ENCODE peak calls at places on chromosomes 3 and 15, in ten cellular contexts. One of them, this sample, is unnamed.

GRCh38 chr3:124663690-124664089 is 66.6 kb upstream of the UMPS start:
- DNase-seq in cardiac muscle cell: no peak
- DNase-seq in thoracic aorta: no peak
- DNase-seq in type B pancreatic cell: no peak
- DNase-seq in HTR-8/SVneo: no peak
- DNase-seq in cerebellar nuclear complex: no peak
- DNase-seq in CD8-positive, alpha-beta memory T cell: no peak
- DNase-seq in effector memory CD8-positive, alpha-beta T cell: no peak
- DNase-seq in cardiac fibroblast: peak
- DNase-seq in hippocampal formation: no peak
- DNase-seq in this sample: no peak

GRCh38 chr3:1870738-1871137 is 227.9 kb upstream of the CNTN4 start:
- DNase-seq in hippocampal formation: no peak
- DNase-seq in effector memory CD8-positive, alpha-beta T cell: no peak
- DNase-seq in type B pancreatic cell: no peak
- DNase-seq in HTR-8/SVneo: no peak
- DNase-seq in cardiac fibroblast: no peak
- DNase-seq in cerebellar nuclear complex: no peak
- DNase-seq in CD8-positive, alpha-beta memory T cell: no peak
- DNase-seq in thoracic aorta: no peak
- DNase-seq in cardiac muscle cell: no peak
- DNase-seq in this sample: no peak

GRCh38 chr3:64321747-64322146 is 96.5 kb upstream of the PRICKLE2 start:
- DNase-seq in thoracic aorta: no peak
- DNase-seq in cerebellar nuclear complex: no peak
- DNase-seq in cardiac muscle cell: peak
- DNase-seq in hippocampal formation: no peak
- DNase-seq in type B pancreatic cell: no peak
- DNase-seq in cardiac fibroblast: peak
- DNase-seq in CD8-positive, alpha-beta memory T cell: no peak
- DNase-seq in HTR-8/SVneo: peak
- DNase-seq in effector memory CD8-positive, alpha-beta T cell: no peak
- DNase-seq in this sample: no peak

GRCh38 chr3:156691920-156692319 is 17.5 kb downstream of the TIPARP start:
- DNase-seq in HTR-8/SVneo: peak
- DNase-seq in type B pancreatic cell: no peak
- DNase-seq in hippocampal formation: no peak
- DNase-seq in cerebellar nuclear complex: no peak
- DNase-seq in thoracic aorta: no peak
- DNase-seq in cardiac muscle cell: no peak
- DNase-seq in CD8-positive, alpha-beta memory T cell: no peak
- DNase-seq in cardiac fibroblast: peak
- DNase-seq in effector memory CD8-positive, alpha-beta T cell: no peak
- DNase-seq in this sample: no peak

GRCh38 chr15:77790481-77790880 is 157.8 kb upstream of the LINGO1 start:
- DNase-seq in type B pancreatic cell: no peak
- DNase-seq in cardiac muscle cell: no peak
- DNase-seq in thoracic aorta: no peak
- DNase-seq in HTR-8/SVneo: no peak
- DNase-seq in cardiac fibroblast: no peak
- DNase-seq in CD8-positive, alpha-beta memory T cell: no peak
- DNase-seq in hippocampal formation: no peak
- DNase-seq in effector memory CD8-positive, alpha-beta T cell: no peak
- DNase-seq in cerebellar nuclear complex: no peak
- DNase-seq in this sample: no peak

GRCh38 chr15:31357148-31357547 is 30.5 kb downstream of the KLF13 start:
- DNase-seq in hippocampal formation: no peak
- DNase-seq in effector memory CD8-positive, alpha-beta T cell: no peak
- DNase-seq in cardiac muscle cell: no peak
- DNase-seq in thoracic aorta: no peak
- DNase-seq in cerebellar nuclear complex: no peak
- DNase-seq in CD8-positive, alpha-beta memory T cell: no peak
- DNase-seq in type B pancreatic cell: no peak
- DNase-seq in cardiac fibroblast: no peak
- DNase-seq in HTR-8/SVneo: no peak
- DNase-seq in this sample: no peak

GRCh38 chr15:65033659-65034269 is 4.3 kb upstream of the MTFMT start:
- DNase-seq in HTR-8/SVneo: no peak
- DNase-seq in type B pancreatic cell: no peak
- DNase-seq in cardiac fibroblast: peak
- DNase-seq in CD8-positive, alpha-beta memory T cell: peak
- DNase-seq in cerebellar nuclear complex: no peak
- DNase-seq in effector memory CD8-positive, alpha-beta T cell: no peak
- DNase-seq in hippocampal formation: peak
- DNase-seq in cardiac muscle cell: no peak
- DNase-seq in thoracic aorta: no peak
- DNase-seq in this sample: peak

GRCh38 chr3:157533298-157533870 is 30.2 kb upstream of the VEPH1 start:
- DNase-seq in effector memory CD8-positive, alpha-beta T cell: no peak
- DNase-seq in cardiac fibroblast: peak
- DNase-seq in thoracic aorta: no peak
- DNase-seq in type B pancreatic cell: no peak
- DNase-seq in CD8-positive, alpha-beta memory T cell: no peak
- DNase-seq in cerebellar nuclear complex: no peak
- DNase-seq in cardiac muscle cell: no peak
- DNase-seq in HTR-8/SVneo: peak
- DNase-seq in hippocampal formation: no peak
- DNase-seq in this sample: no peak

GRCh38 chr3:20054549-20054987 is 14.3 kb downstream of the KAT2B start:
- DNase-seq in hippocampal formation: no peak
- DNase-seq in cerebellar nuclear complex: no peak
- DNase-seq in CD8-positive, alpha-beta memory T cell: peak
- DNase-seq in cardiac muscle cell: no peak
- DNase-seq in thoracic aorta: peak
- DNase-seq in HTR-8/SVneo: peak
- DNase-seq in cardiac fibroblast: peak
- DNase-seq in effector memory CD8-positive, alpha-beta T cell: peak
- DNase-seq in type B pancreatic cell: no peak
- DNase-seq in this sample: no peak

GRCh38 chr3:52350981-52351761 is 35.1 kb downstream of the DNAH1 start:
- DNase-seq in hippocampal formation: no peak
- DNase-seq in HTR-8/SVneo: no peak
- DNase-seq in cerebellar nuclear complex: no peak
- DNase-seq in CD8-positive, alpha-beta memory T cell: no peak
- DNase-seq in type B pancreatic cell: no peak
- DNase-seq in thoracic aorta: no peak
- DNase-seq in cardiac fibroblast: no peak
- DNase-seq in effector memory CD8-positive, alpha-beta T cell: no peak
- DNase-seq in cardiac muscle cell: no peak
- DNase-seq in this sample: no peak

GRCh38 chr15:50164458-50164857 is 17.5 kb upstream of the SLC27A2 start:
- DNase-seq in cerebellar nuclear complex: no peak
- DNase-seq in hippocampal formation: no peak
- DNase-seq in thoracic aorta: no peak
- DNase-seq in type B pancreatic cell: no peak
- DNase-seq in effector memory CD8-positive, alpha-beta T cell: no peak
- DNase-seq in cardiac fibroblast: peak
- DNase-seq in CD8-positive, alpha-beta memory T cell: no peak
- DNase-seq in cardiac muscle cell: no peak
- DNase-seq in HTR-8/SVneo: no peak
- DNase-seq in this sample: no peak

GRCh38 chr3:41120461-41120860 is 78.8 kb upstream of the CTNNB1 start:
- DNase-seq in hippocampal formation: peak
- DNase-seq in cardiac fibroblast: no peak
- DNase-seq in cerebellar nuclear complex: no peak
- DNase-seq in HTR-8/SVneo: no peak
- DNase-seq in effector memory CD8-positive, alpha-beta T cell: no peak
- DNase-seq in thoracic aorta: no peak
- DNase-seq in type B pancreatic cell: no peak
- DNase-seq in cardiac muscle cell: peak
- DNase-seq in CD8-positive, alpha-beta memory T cell: no peak
- DNase-seq in this sample: no peak

GRCh38 chr3:46863261-46863782 is at the start of gene MYL3:
- DNase-seq in hippocampal formation: no peak
- DNase-seq in cerebellar nuclear complex: no peak
- DNase-seq in type B pancreatic cell: no peak
- DNase-seq in CD8-positive, alpha-beta memory T cell: no peak
- DNase-seq in cardiac fibroblast: no peak
- DNase-seq in effector memory CD8-positive, alpha-beta T cell: no peak
- DNase-seq in HTR-8/SVneo: no peak
- DNase-seq in cardiac muscle cell: peak
- DNase-seq in thoracic aorta: no peak
- DNase-seq in this sample: no peak

GRCh38 chr3:174440350-174440716 is 418.8 kb upstream of the NAALADL2 start:
- DNase-seq in hippocampal formation: no peak
- DNase-seq in type B pancreatic cell: no peak
- DNase-seq in HTR-8/SVneo: no peak
- DNase-seq in cardiac muscle cell: peak
- DNase-seq in CD8-positive, alpha-beta memory T cell: no peak
- DNase-seq in effector memory CD8-positive, alpha-beta T cell: no peak
- DNase-seq in thoracic aorta: no peak
- DNase-seq in cardiac fibroblast: peak
- DNase-seq in cerebellar nuclear complex: peak
- DNase-seq in this sample: no peak

GRCh38 chr3:139261754-139262632 is 81.8 kb upstream of the MRPS22 start:
- DNase-seq in CD8-positive, alpha-beta memory T cell: no peak
- DNase-seq in effector memory CD8-positive, alpha-beta T cell: no peak
- DNase-seq in hippocampal formation: no peak
- DNase-seq in type B pancreatic cell: peak
- DNase-seq in cardiac fibroblast: no peak
- DNase-seq in cardiac muscle cell: no peak
- DNase-seq in cerebellar nuclear complex: no peak
- DNase-seq in thoracic aorta: no peak
- DNase-seq in HTR-8/SVneo: no peak
- DNase-seq in this sample: no peak

GRCh38 chr3:111913163-111913763 is 54.2 kb downstream of the PHLDB2 start:
- DNase-seq in cardiac muscle cell: no peak
- DNase-seq in cardiac fibroblast: no peak
- DNase-seq in effector memory CD8-positive, alpha-beta T cell: no peak
- DNase-seq in hippocampal formation: no peak
- DNase-seq in cerebellar nuclear complex: no peak
- DNase-seq in type B pancreatic cell: no peak
- DNase-seq in thoracic aorta: no peak
- DNase-seq in HTR-8/SVneo: no peak
- DNase-seq in CD8-positive, alpha-beta memory T cell: no peak
- DNase-seq in this sample: no peak

GRCh38 chr3:155352900-155353490 is 59.5 kb upstream of the STRIT1 start:
- DNase-seq in cardiac fibroblast: peak
- DNase-seq in HTR-8/SVneo: peak
- DNase-seq in type B pancreatic cell: no peak
- DNase-seq in CD8-positive, alpha-beta memory T cell: no peak
- DNase-seq in cardiac muscle cell: peak
- DNase-seq in hippocampal formation: peak
- DNase-seq in thoracic aorta: no peak
- DNase-seq in effector memory CD8-positive, alpha-beta T cell: no peak
- DNase-seq in cerebellar nuclear complex: no peak
- DNase-seq in this sample: no peak

GRCh38 chr3:62567097-62568021 is 194.0 kb upstream of the FEZF2 start:
- DNase-seq in cardiac fibroblast: peak
- DNase-seq in cerebellar nuclear complex: no peak
- DNase-seq in type B pancreatic cell: no peak
- DNase-seq in HTR-8/SVneo: peak
- DNase-seq in cardiac muscle cell: peak
- DNase-seq in CD8-positive, alpha-beta memory T cell: no peak
- DNase-seq in hippocampal formation: peak
- DNase-seq in effector memory CD8-positive, alpha-beta T cell: no peak
- DNase-seq in thoracic aorta: peak
- DNase-seq in this sample: peak

GRCh38 chr3:168002786-168003368 is 92.8 kb downstream of the GOLIM4 start:
- DNase-seq in thoracic aorta: no peak
- DNase-seq in effector memory CD8-positive, alpha-beta T cell: no peak
- DNase-seq in cardiac fibroblast: peak
- DNase-seq in hippocampal formation: no peak
- DNase-seq in type B pancreatic cell: no peak
- DNase-seq in cardiac muscle cell: no peak
- DNase-seq in CD8-positive, alpha-beta memory T cell: no peak
- DNase-seq in HTR-8/SVneo: no peak
- DNase-seq in cerebellar nuclear complex: no peak
- DNase-seq in this sample: no peak

GRCh38 chr3:141796436-141797166 is 33.4 kb downstream of the GRK7 start:
- DNase-seq in CD8-positive, alpha-beta memory T cell: peak
- DNase-seq in cerebellar nuclear complex: no peak
- DNase-seq in cardiac muscle cell: no peak
- DNase-seq in thoracic aorta: no peak
- DNase-seq in HTR-8/SVneo: no peak
- DNase-seq in effector memory CD8-positive, alpha-beta T cell: peak
- DNase-seq in cardiac fibroblast: peak
- DNase-seq in type B pancreatic cell: no peak
- DNase-seq in hippocampal formation: no peak
- DNase-seq in this sample: no peak

GRCh38 chr3:121399820-121400219 is 146.0 kb downstream of the POLQ start:
- DNase-seq in cardiac fibroblast: no peak
- DNase-seq in HTR-8/SVneo: no peak
- DNase-seq in type B pancreatic cell: no peak
- DNase-seq in thoracic aorta: no peak
- DNase-seq in CD8-positive, alpha-beta memory T cell: no peak
- DNase-seq in cerebellar nuclear complex: no peak
- DNase-seq in cardiac muscle cell: no peak
- DNase-seq in effector memory CD8-positive, alpha-beta T cell: no peak
- DNase-seq in hippocampal formation: no peak
- DNase-seq in this sample: no peak

GRCh38 chr3:183506674-183507290 is 48.7 kb downstream of the KLHL6 start:
- DNase-seq in CD8-positive, alpha-beta memory T cell: no peak
- DNase-seq in cardiac fibroblast: no peak
- DNase-seq in type B pancreatic cell: no peak
- DNase-seq in cerebellar nuclear complex: no peak
- DNase-seq in cardiac muscle cell: no peak
- DNase-seq in HTR-8/SVneo: no peak
- DNase-seq in hippocampal formation: no peak
- DNase-seq in thoracic aorta: no peak
- DNase-seq in effector memory CD8-positive, alpha-beta T cell: no peak
- DNase-seq in this sample: no peak

GRCh38 chr3:74434406-74434805 is 180.1 kb downstream of the CNTN3 start:
- DNase-seq in type B pancreatic cell: no peak
- DNase-seq in cerebellar nuclear complex: no peak
- DNase-seq in cardiac fibroblast: no peak
- DNase-seq in hippocampal formation: no peak
- DNase-seq in cardiac muscle cell: no peak
- DNase-seq in CD8-positive, alpha-beta memory T cell: no peak
- DNase-seq in thoracic aorta: no peak
- DNase-seq in effector memory CD8-positive, alpha-beta T cell: no peak
- DNase-seq in HTR-8/SVneo: no peak
- DNase-seq in this sample: no peak

GRCh38 chr3:60954049-60954448 is 297.2 kb downstream of the FHIT start:
- DNase-seq in hippocampal formation: no peak
- DNase-seq in HTR-8/SVneo: no peak
- DNase-seq in effector memory CD8-positive, alpha-beta T cell: no peak
- DNase-seq in type B pancreatic cell: no peak
- DNase-seq in cerebellar nuclear complex: no peak
- DNase-seq in cardiac muscle cell: no peak
- DNase-seq in cardiac fibroblast: peak
- DNase-seq in CD8-positive, alpha-beta memory T cell: no peak
- DNase-seq in thoracic aorta: no peak
- DNase-seq in this sample: no peak

This sample was measured in C1 segment of cervical spinal cord.